ENCODE peak calls at places on chromosome 18, in six cellular contexts. E is GM13976; V is stimulated activated CD8-positive, alpha-beta memory T cell treated with anti-CD3 and anti-CD28 coated beads, Interleukin-4, amount 100 ng/mL, for 24 hours; T is NCI-H1092 treated with DMSO at 0.1 percent for 48 hours; W is HTR-8/SVneo; N is T follicular helper cell. Y is an unnamed sample.

GRCh38 chr18:48721308-48721707 is 182.5 kb downstream of the CTIF start:
- DNase-seq in W (no peak), N (no peak), V (no peak), E (no peak), T (no peak), Y (no peak)

GRCh38 chr18:11392292-11392691 is 217.1 kb upstream of the SLC35G4 start:
- DNase-seq in T (no peak), V (no peak), N (no peak), W (no peak), E (no peak), Y (no peak)

GRCh38 chr18:50401888-50402287 is 27.0 kb downstream of the SKA1 start:
- DNase-seq in W (no peak), V (no peak), E (peak), T (peak), N (peak), Y (no peak)

GRCh38 chr18:22710628-22711380 is 222.3 kb upstream of the RBBP8 start:
- DNase-seq in N (no peak), W (peak), V (no peak), E (no peak), T (no peak), Y (no peak)

GRCh38 chr18:40949138-40949949 is 1005.7 kb upstream of the PIK3C3 start:
- DNase-seq in T (peak), N (no peak), W (no peak), V (no peak), E (no peak), Y (no peak)

GRCh38 chr18:12455511-12455910 is 47.8 kb downstream of the PRELID3A start:
- DNase-seq in W (no peak), E (no peak), T (no peak), N (no peak), V (no peak), Y (no peak)

GRCh38 chr18:7417742-7418141 is 149.4 kb upstream of the PTPRM start:
- DNase-seq in T (no peak), W (peak), E (no peak), N (no peak), V (no peak), Y (no peak)

GRCh38 chr18:56235773-56236115 is 402.6 kb downstream of the TXNL1 start:
- DNase-seq in W (no peak), E (no peak), T (no peak), V (no peak), N (no peak), Y (no peak)

GRCh38 chr18:28099237-28099636 is 77.7 kb downstream of the CDH2 start:
- DNase-seq in T (no peak), N (no peak), W (no peak), E (no peak), V (no peak), Y (no peak)

GRCh38 chr18:13500891-13501887 is 225.2 kb downstream of the FAM210A start:
- DNase-seq in W (peak), T (peak), N (no peak), E (no peak), V (no peak), Y (no peak)

GRCh38 chr18:48640566-48641270 is 101.9 kb downstream of the CTIF start:
- DNase-seq in T (no peak), W (no peak), E (no peak), N (no peak), V (no peak), Y (no peak)

GRCh38 chr18:74116628-74117554 is 30.7 kb downstream of the FBXO15 start:
- DNase-seq in N (peak), E (no peak), V (no peak), W (no peak), T (peak), Y (no peak)

GRCh38 chr18:26386421-26386820 is 160.2 kb downstream of the TAF4B start:
- DNase-seq in W (no peak), E (no peak), N (no peak), T (no peak), V (no peak), Y (no peak)

GRCh38 chr18:6058941-6059340 is 163.6 kb upstream of the TMEM200C start:
- DNase-seq in W (no peak), N (no peak), T (peak), E (no peak), V (no peak), Y (no peak)

GRCh38 chr18:79953921-79954651 is 2.6 kb upstream of the SLC66A2 start:
- DNase-seq in W (no peak), V (no peak), T (no peak), N (no peak), E (no peak), Y (no peak)

GRCh38 chr18:14174706-14175085 is 42.5 kb upstream of the ZNF519 start:
- DNase-seq in N (no peak), E (no peak), W (no peak), V (no peak), T (no peak), Y (no peak)

GRCh38 chr18:55786651-55787272 is 198.8 kb upstream of the TCF4 start:
- DNase-seq in V (no peak), T (no peak), N (no peak), W (no peak), E (no peak), Y (no peak)

GRCh38 chr18:63272638-63273037 is 46.9 kb downstream of the BCL2 start:
- DNase-seq in T (no peak), N (no peak), V (no peak), W (no peak), E (no peak), Y (no peak)

GRCh38 chr18:45103319-45104070 is 422.8 kb downstream of the SETBP1 start:
- DNase-seq in W (no peak), E (no peak), N (no peak), V (no peak), T (no peak), Y (peak)

GRCh38 chr18:40810371-40810770 is 1144.7 kb upstream of the PIK3C3 start:
- DNase-seq in N (no peak), E (no peak), W (no peak), T (no peak), V (no peak), Y (no peak)

Y was measured in GM10248.